ENCODE peak calls at places on chromosomes 7 and 10, in eight cellular contexts. J is Kasumi-1; E is cardiac fibroblast; T is NCI-H82; K is GM20000; V is colonic mucosa; W is OCI-LY7; U is stimulated activated effector memory CD8-positive, alpha-beta T cell treated with anti-CD3 and anti-CD28 coated beads, Interleukin-12 subunit alpha, Interleukin-12 subunit beta, amount 100 ng/mL, for 72 hours. R is an unnamed sample.
A peak's percentile ranks its signal among the peaks of the same experiment; 100 is the strongest.

GRCh38 chr7:94223375-94224084 is 171.2 kb upstream of the COL1A2 start:
- DNase-seq in W (peak; percentile 41), T (peak; percentile 72), J (no peak), K (peak; percentile 13), U (no peak), V (no peak), E (peak; percentile 65), R (no peak)

GRCh38 chr10:132541601-132542011 is 4.0 kb downstream of the INPP5A start:
- DNase-seq in J (no peak), W (no peak), E (no peak), K (no peak), T (no peak), V (no peak), U (no peak), R (no peak)

GRCh38 chr10:50604049-50604640 is 19.6 kb downstream of the SGMS1 start:
- DNase-seq in W (peak; percentile 54), J (peak; percentile 75), K (peak; percentile 47), U (no peak), V (no peak), E (peak; percentile 26), T (no peak), R (no peak)

GRCh38 chr7:85950871-85951270 is 692.8 kb upstream of the GRM3 start:
- DNase-seq in V (no peak), W (no peak), K (no peak), U (no peak), E (no peak), J (no peak), T (no peak), R (no peak)

GRCh38 chr10:78765726-78766335 is 302.9 kb upstream of the ZMIZ1 start:
- DNase-seq in V (no peak), W (no peak), T (peak; percentile 70), E (no peak), U (no peak), K (no peak), J (no peak), R (no peak)

GRCh38 chr7:120743128-120743527 is 114.8 kb downstream of the TSPAN12 start:
- DNase-seq in V (no peak), E (no peak), J (no peak), U (no peak), W (no peak), K (no peak), T (no peak), R (no peak)

GRCh38 chr7:16668049-16668858 is 22.3 kb downstream of the BZW2 start:
- DNase-seq in U (no peak), W (no peak), E (peak; percentile 99), J (no peak), K (no peak), T (no peak), V (no peak), R (no peak)

GRCh38 chr7:158517072-158517471 is 70.6 kb downstream of the PTPRN2 start:
- DNase-seq in K (no peak), U (no peak), E (no peak), V (no peak), T (no peak), J (no peak), W (no peak), R (no peak)

GRCh38 chr7:140542226-140542625 is 62.9 kb upstream of the MKRN1 start:
- DNase-seq in K (no peak), J (no peak), E (peak; percentile 84), W (no peak), V (no peak), T (no peak), U (no peak), R (no peak)

GRCh38 chr10:100267237-100268104 is at the start of gene CWF19L1:
- DNase-seq in V (peak; percentile 94), J (peak; percentile 96), U (peak; percentile 58), K (peak; percentile 81), T (peak; percentile 86), E (peak; percentile 92), W (peak; percentile 66), R (peak; percentile 88)

GRCh38 chr10:44860811-44861751 is 50.1 kb upstream of the TMEM72 start:
- DNase-seq in U (no peak), V (no peak), T (no peak), K (no peak), E (peak; percentile 76), W (no peak), J (no peak), R (no peak)

GRCh38 chr10:123380491-123381085 is 226.4 kb downstream of the BUB3 start:
- DNase-seq in U (no peak), W (no peak), V (no peak), J (peak; percentile 66), K (no peak), T (peak; percentile 37), E (peak; percentile 46), R (peak; percentile 60)

GRCh38 chr7:127375626-127376025 is 16.9 kb downstream of the ZNF800 start:
- DNase-seq in W (no peak), J (no peak), T (no peak), K (no peak), E (no peak), V (no peak), U (no peak), R (no peak)

GRCh38 chr10:116593139-116593740 is 2.5 kb downstream of the PNLIPRP1 start:
- DNase-seq in U (no peak), T (no peak), W (no peak), K (no peak), E (no peak), V (no peak), J (no peak), R (no peak)

GRCh38 chr10:123997486-123998196 is 95.8 kb downstream of the CHST15 start:
- DNase-seq in U (no peak), K (no peak), J (peak; percentile 34), W (no peak), E (peak; percentile 94), T (no peak), V (no peak), R (no peak)

R was measured in Karpas-422.